ENCODE peak calls at places on chromosomes 2 and 18, in four cellular contexts. X is mammary epithelial cell, H is astrocyte of the cerebellum, Z is left ventricle myocardium inferior. R is an unnamed sample.

GRCh38 chr18:47283476-47283875 is 32.0 kb upstream of the SKOR2 start:
- DNase-seq in H (no peak), Z (no peak), X (no peak), R (peak)

GRCh38 chr18:55487997-55488396 is 100.0 kb downstream of the TCF4 start:
- DNase-seq in Z (no peak), X (no peak), H (no peak), R (no peak)

GRCh38 chr2:24048662-24049484 is 668 bp upstream of the FKBP1B start:
- DNase-seq in X (peak), Z (no peak), H (no peak), R (peak)

GRCh38 chr18:8367217-8367988 is 241.8 kb upstream of the RAB12 start:
- DNase-seq in Z (no peak), H (no peak), X (no peak), R (no peak)

GRCh38 chr2:128322651-128323491 is 4.2 kb upstream of the HS6ST1 start:
- DNase-seq in X (no peak), H (no peak), Z (no peak), R (no peak)

GRCh38 chr2:229408356-229408755 is 137.3 kb upstream of the PID1 start:
- DNase-seq in X (peak), Z (no peak), H (peak), R (peak)

GRCh38 chr2:69604844-69605243 is 38.7 kb downstream of the AAK1 start:
- DNase-seq in X (no peak), Z (no peak), H (no peak), R (no peak)

GRCh38 chr2:166197446-166197845 is 69.6 kb upstream of the SCN1A start:
- DNase-seq in Z (no peak), X (no peak), H (no peak), R (peak)

GRCh38 chr2:190978389-190979053 is 35.5 kb downstream of the STAT1 start:
- DNase-seq in H (peak), X (peak), Z (no peak), R (no peak)

GRCh38 chr18:49854681-49855080 is 41.3 kb upstream of the ACAA2 start:
- DNase-seq in Z (no peak), X (peak), H (no peak), R (no peak)

GRCh38 chr2:39508243-39508642 is 71.2 kb upstream of the MAP4K3 start:
- DNase-seq in Z (no peak), H (no peak), X (no peak), R (no peak)

GRCh38 chr2:182695796-182696195 is 20.3 kb upstream of the DNAJC10 start:
- DNase-seq in Z (no peak), X (no peak), H (no peak), R (no peak)

GRCh38 chr2:161991991-161992390 is 82.0 kb downstream of the DPP4 start:
- DNase-seq in H (no peak), X (no peak), Z (no peak), R (no peak)

GRCh38 chr2:55478610-55479301 is 40.8 kb upstream of the CFAP36 start:
- DNase-seq in Z (no peak), X (no peak), H (no peak), R (no peak)

GRCh38 chr2:157170299-157170698 is 87.2 kb upstream of the GALNT5 start:
- DNase-seq in H (no peak), X (no peak), Z (no peak), R (peak)

GRCh38 chr2:54946220-54946568 is 104.1 kb downstream of the RTN4 start:
- DNase-seq in Z (no peak), X (no peak), H (no peak), R (no peak)

GRCh38 chr2:52416340-52416739 is 1351.3 kb upstream of the CHAC2 start:
- DNase-seq in H (peak), X (no peak), Z (no peak), R (peak)
- TF ChIP-seq CTCF in H (peak), X (no peak), Z (peak), R (peak)

GRCh38 chr2:111134082-111134481 is 13.4 kb downstream of the BCL2L11 start:
- DNase-seq in H (no peak), Z (no peak), X (no peak), R (no peak)
- TF ChIP-seq CTCF in H (no peak), Z (no peak), X (peak), R (no peak)

DNA sequence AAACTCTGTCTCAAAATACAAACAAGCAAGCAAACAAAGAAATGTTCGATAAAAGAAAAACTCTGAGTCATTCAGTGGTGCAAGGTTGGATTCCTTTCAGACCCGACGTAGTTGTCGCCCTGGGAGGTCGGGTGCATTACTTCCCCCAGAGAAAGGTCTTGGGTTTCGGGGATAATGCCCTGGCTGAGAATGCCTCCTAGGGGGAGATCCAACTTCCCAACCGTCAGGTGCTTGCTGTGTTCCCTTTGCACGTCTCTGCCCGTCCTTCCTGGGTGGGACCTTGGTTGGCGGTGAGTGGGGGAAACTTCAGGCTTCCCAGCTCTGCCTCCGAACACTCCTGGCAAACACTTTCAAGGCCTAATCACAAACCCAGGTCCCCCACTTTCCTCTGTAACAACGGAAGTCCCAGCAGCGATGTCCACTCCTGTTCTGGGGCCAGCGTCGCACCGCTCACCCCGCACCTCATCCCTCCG is 609 bp downstream of the TPGS2 start:
- DNase-seq in Z (no peak), X (peak), H (peak), R (peak)
- TF ChIP-seq CTCF in Z (no peak), X (no peak), H (no peak), R (no peak)

GRCh38 chr18:63511285-63511684 is 30.9 kb upstream of the SERPINB12 start:
- DNase-seq in X (no peak), H (peak), Z (no peak), R (peak)

GRCh38 chr18:63515799-63516198 is 26.4 kb upstream of the SERPINB12 start:
- DNase-seq in X (no peak), H (no peak), Z (no peak), R (no peak)

GRCh38 chr18:63518178-63519012 is 23.8 kb upstream of the SERPINB12 start:
- DNase-seq in X (peak), H (peak), Z (no peak), R (peak)

GRCh38 chr18:63514326-63514725 is 27.8 kb upstream of the SERPINB12 start:
- DNase-seq in X (no peak), Z (no peak), H (no peak), R (no peak)

GRCh38 chr18:63515279-63515678 is 26.9 kb upstream of the SERPINB12 start:
- DNase-seq in H (no peak), X (no peak), Z (no peak), R (no peak)
- TF ChIP-seq CTCF in H (no peak), X (peak), Z (no peak), R (peak)